ENCODE peak calls at places on chromosomes 7 and 10, in eight cellular contexts. One of them, this sample, is unnamed.

GRCh38 chr7:100219271-100219737 is 445 bp upstream of the PVRIG start:
- DNase-seq in stimulated activated CD4-positive, alpha-beta T cell treated with anti-CD3 and anti-CD28 coated beads, Interleukin-2, amount 100 ng/mL, for 24 hours: peak; percentile 47
- DNase-seq in substantia nigra: no peak
- DNase-seq in MM.1S: no peak
- DNase-seq in NT2/D1: no peak
- DNase-seq in Karpas-422: no peak
- DNase-seq in fibroblast of lung: no peak
- DNase-seq in HAP-1: no peak
- DNase-seq in this sample: no peak

GRCh38 chr7:29794959-29795629 is 11.2 kb upstream of the WIPF3 start:
- DNase-seq in stimulated activated CD4-positive, alpha-beta T cell treated with anti-CD3 and anti-CD28 coated beads, Interleukin-2, amount 100 ng/mL, for 24 hours: no peak
- DNase-seq in substantia nigra: no peak
- DNase-seq in MM.1S: no peak
- DNase-seq in NT2/D1: no peak
- DNase-seq in Karpas-422: no peak
- DNase-seq in fibroblast of lung: no peak
- DNase-seq in HAP-1: peak; percentile 72
- DNase-seq in this sample: no peak

GRCh38 chr7:106501605-106502580 is 159.1 kb downstream of the CCDC71L start:
- DNase-seq in stimulated activated CD4-positive, alpha-beta T cell treated with anti-CD3 and anti-CD28 coated beads, Interleukin-2, amount 100 ng/mL, for 24 hours: no peak
- DNase-seq in substantia nigra: no peak
- DNase-seq in MM.1S: no peak
- DNase-seq in NT2/D1: no peak
- DNase-seq in Karpas-422: no peak
- DNase-seq in fibroblast of lung: no peak
- DNase-seq in HAP-1: no peak
- DNase-seq in this sample: peak; percentile 36

GRCh38 chr7:128164061-128164954 is 76.8 kb upstream of the LEP start:
- DNase-seq in stimulated activated CD4-positive, alpha-beta T cell treated with anti-CD3 and anti-CD28 coated beads, Interleukin-2, amount 100 ng/mL, for 24 hours: peak; percentile 13
- DNase-seq in substantia nigra: no peak
- DNase-seq in MM.1S: no peak
- DNase-seq in NT2/D1: no peak
- DNase-seq in Karpas-422: no peak
- DNase-seq in fibroblast of lung: peak; percentile 24
- DNase-seq in HAP-1: no peak
- DNase-seq in this sample: no peak

GRCh38 chr10:65346466-65346865 is 1579.4 kb upstream of the LRRTM3 start:
- DNase-seq in stimulated activated CD4-positive, alpha-beta T cell treated with anti-CD3 and anti-CD28 coated beads, Interleukin-2, amount 100 ng/mL, for 24 hours: no peak
- DNase-seq in substantia nigra: no peak
- DNase-seq in MM.1S: no peak
- DNase-seq in NT2/D1: no peak
- DNase-seq in Karpas-422: peak; percentile 44
- DNase-seq in fibroblast of lung: no peak
- DNase-seq in HAP-1: no peak
- DNase-seq in this sample: no peak

GRCh38 chr7:128917061-128917460 is 6.6 kb upstream of the KCP start:
- DNase-seq in stimulated activated CD4-positive, alpha-beta T cell treated with anti-CD3 and anti-CD28 coated beads, Interleukin-2, amount 100 ng/mL, for 24 hours: no peak
- DNase-seq in substantia nigra: no peak
- DNase-seq in MM.1S: no peak
- DNase-seq in NT2/D1: no peak
- DNase-seq in Karpas-422: no peak
- DNase-seq in fibroblast of lung: no peak
- DNase-seq in HAP-1: no peak
- DNase-seq in this sample: no peak

GRCh38 chr10:93352638-93353383 is 129.3 kb downstream of the MYOF start:
- DNase-seq in stimulated activated CD4-positive, alpha-beta T cell treated with anti-CD3 and anti-CD28 coated beads, Interleukin-2, amount 100 ng/mL, for 24 hours: no peak
- DNase-seq in substantia nigra: no peak
- DNase-seq in MM.1S: peak; percentile 65
- DNase-seq in NT2/D1: no peak
- DNase-seq in Karpas-422: peak; percentile 69
- DNase-seq in fibroblast of lung: peak; percentile 60
- DNase-seq in HAP-1: no peak
- DNase-seq in this sample: peak; percentile 54

GRCh38 chr7:155188821-155189599 is 108.7 kb upstream of the INSIG1 start:
- DNase-seq in stimulated activated CD4-positive, alpha-beta T cell treated with anti-CD3 and anti-CD28 coated beads, Interleukin-2, amount 100 ng/mL, for 24 hours: no peak
- DNase-seq in substantia nigra: no peak
- DNase-seq in MM.1S: no peak
- DNase-seq in NT2/D1: no peak
- DNase-seq in Karpas-422: no peak
- DNase-seq in fibroblast of lung: peak; percentile 84
- DNase-seq in HAP-1: no peak
- DNase-seq in this sample: no peak

GRCh38 chr7:48084727-48085432 is 4.2 kb upstream of the UPP1 start:
- DNase-seq in stimulated activated CD4-positive, alpha-beta T cell treated with anti-CD3 and anti-CD28 coated beads, Interleukin-2, amount 100 ng/mL, for 24 hours: peak; percentile 67
- DNase-seq in substantia nigra: no peak
- DNase-seq in MM.1S: peak; percentile 40
- DNase-seq in NT2/D1: no peak
- DNase-seq in Karpas-422: peak; percentile 88
- DNase-seq in fibroblast of lung: peak; percentile 99
- DNase-seq in HAP-1: no peak
- DNase-seq in this sample: peak; percentile 88

GRCh38 chr7:51082096-51082840 is 234.3 kb downstream of the COBL start:
- DNase-seq in stimulated activated CD4-positive, alpha-beta T cell treated with anti-CD3 and anti-CD28 coated beads, Interleukin-2, amount 100 ng/mL, for 24 hours: no peak
- DNase-seq in substantia nigra: no peak
- DNase-seq in MM.1S: no peak
- DNase-seq in NT2/D1: no peak
- DNase-seq in Karpas-422: no peak
- DNase-seq in fibroblast of lung: no peak
- DNase-seq in HAP-1: no peak
- DNase-seq in this sample: no peak

GRCh38 chr10:77849039-77849664 is 77.4 kb downstream of the DLG5 start:
- DNase-seq in stimulated activated CD4-positive, alpha-beta T cell treated with anti-CD3 and anti-CD28 coated beads, Interleukin-2, amount 100 ng/mL, for 24 hours: no peak
- DNase-seq in substantia nigra: no peak
- DNase-seq in MM.1S: no peak
- DNase-seq in NT2/D1: no peak
- DNase-seq in Karpas-422: no peak
- DNase-seq in fibroblast of lung: no peak
- DNase-seq in HAP-1: peak; percentile 32
- DNase-seq in this sample: no peak

GRCh38 chr10:37535459-37536246 is 321.8 kb downstream of the ZNF248 start:
- DNase-seq in stimulated activated CD4-positive, alpha-beta T cell treated with anti-CD3 and anti-CD28 coated beads, Interleukin-2, amount 100 ng/mL, for 24 hours: no peak
- DNase-seq in substantia nigra: no peak
- DNase-seq in MM.1S: no peak
- DNase-seq in NT2/D1: peak; percentile 75
- DNase-seq in Karpas-422: no peak
- DNase-seq in fibroblast of lung: no peak
- DNase-seq in HAP-1: peak; percentile 18
- DNase-seq in this sample: no peak

GRCh38 chr10:60197206-60197605 is 192.5 kb downstream of the ANK3 start:
- DNase-seq in stimulated activated CD4-positive, alpha-beta T cell treated with anti-CD3 and anti-CD28 coated beads, Interleukin-2, amount 100 ng/mL, for 24 hours: no peak
- DNase-seq in substantia nigra: no peak
- DNase-seq in MM.1S: no peak
- DNase-seq in NT2/D1: no peak
- DNase-seq in Karpas-422: no peak
- DNase-seq in fibroblast of lung: no peak
- DNase-seq in HAP-1: no peak
- DNase-seq in this sample: no peak

GRCh38 chr7:45890902-45891461 is 2.7 kb downstream of the IGFBP1 start:
- DNase-seq in stimulated activated CD4-positive, alpha-beta T cell treated with anti-CD3 and anti-CD28 coated beads, Interleukin-2, amount 100 ng/mL, for 24 hours: no peak
- DNase-seq in substantia nigra: no peak
- DNase-seq in MM.1S: peak; percentile 54
- DNase-seq in NT2/D1: no peak
- DNase-seq in Karpas-422: peak; percentile 71
- DNase-seq in fibroblast of lung: peak; percentile 64
- DNase-seq in HAP-1: no peak
- DNase-seq in this sample: peak; percentile 9

GRCh38 chr10:103884681-103885139 is 29.3 kb upstream of the SH3PXD2A start:
- DNase-seq in stimulated activated CD4-positive, alpha-beta T cell treated with anti-CD3 and anti-CD28 coated beads, Interleukin-2, amount 100 ng/mL, for 24 hours: peak; percentile 9
- DNase-seq in substantia nigra: no peak
- DNase-seq in MM.1S: peak; percentile 27
- DNase-seq in NT2/D1: peak; percentile 38
- DNase-seq in Karpas-422: peak; percentile 74
- DNase-seq in fibroblast of lung: peak; percentile 76
- DNase-seq in HAP-1: peak; percentile 67
- DNase-seq in this sample: peak; percentile 59

GRCh38 chr7:32217841-32218467 is 147.7 kb upstream of the PDE1C start:
- DNase-seq in stimulated activated CD4-positive, alpha-beta T cell treated with anti-CD3 and anti-CD28 coated beads, Interleukin-2, amount 100 ng/mL, for 24 hours: no peak
- DNase-seq in substantia nigra: no peak
- DNase-seq in MM.1S: no peak
- DNase-seq in NT2/D1: no peak
- DNase-seq in Karpas-422: no peak
- DNase-seq in fibroblast of lung: no peak
- DNase-seq in HAP-1: no peak
- DNase-seq in this sample: no peak

GRCh38 chr7:149220534-149220933 is 18.9 kb upstream of the ZNF212 start:
- DNase-seq in stimulated activated CD4-positive, alpha-beta T cell treated with anti-CD3 and anti-CD28 coated beads, Interleukin-2, amount 100 ng/mL, for 24 hours: no peak
- DNase-seq in substantia nigra: no peak
- DNase-seq in MM.1S: no peak
- DNase-seq in NT2/D1: no peak
- DNase-seq in Karpas-422: no peak
- DNase-seq in fibroblast of lung: no peak
- DNase-seq in HAP-1: no peak
- DNase-seq in this sample: no peak

GRCh38 chr7:28207486-28208158 is 27.0 kb upstream of the JAZF1 start:
- DNase-seq in stimulated activated CD4-positive, alpha-beta T cell treated with anti-CD3 and anti-CD28 coated beads, Interleukin-2, amount 100 ng/mL, for 24 hours: no peak
- DNase-seq in substantia nigra: no peak
- DNase-seq in MM.1S: peak; percentile 68
- DNase-seq in NT2/D1: no peak
- DNase-seq in Karpas-422: no peak
- DNase-seq in fibroblast of lung: no peak
- DNase-seq in HAP-1: no peak
- DNase-seq in this sample: no peak

GRCh38 chr10:102729090-102730026 is 14.4 kb upstream of the WBP1L start:
- DNase-seq in stimulated activated CD4-positive, alpha-beta T cell treated with anti-CD3 and anti-CD28 coated beads, Interleukin-2, amount 100 ng/mL, for 24 hours: peak; percentile 64
- DNase-seq in substantia nigra: peak; percentile 60
- DNase-seq in MM.1S: peak; percentile 59
- DNase-seq in NT2/D1: no peak
- DNase-seq in Karpas-422: peak; percentile 54
- DNase-seq in fibroblast of lung: peak; percentile 73
- DNase-seq in HAP-1: peak; percentile 91
- DNase-seq in this sample: peak; percentile 38

GRCh38 chr7:6579446-6579845 is 2.2 kb downstream of the ZDHHC4 start:
- DNase-seq in stimulated activated CD4-positive, alpha-beta T cell treated with anti-CD3 and anti-CD28 coated beads, Interleukin-2, amount 100 ng/mL, for 24 hours: no peak
- DNase-seq in substantia nigra: no peak
- DNase-seq in MM.1S: no peak
- DNase-seq in NT2/D1: no peak
- DNase-seq in Karpas-422: peak; percentile 44
- DNase-seq in fibroblast of lung: no peak
- DNase-seq in HAP-1: peak; percentile 18
- DNase-seq in this sample: peak; percentile 73

GRCh38 chr7:1055084-1055450 is 10.7 kb downstream of the GPR146 start:
- DNase-seq in stimulated activated CD4-positive, alpha-beta T cell treated with anti-CD3 and anti-CD28 coated beads, Interleukin-2, amount 100 ng/mL, for 24 hours: peak; percentile 60
- DNase-seq in substantia nigra: peak; percentile 26
- DNase-seq in MM.1S: no peak
- DNase-seq in NT2/D1: no peak
- DNase-seq in Karpas-422: no peak
- DNase-seq in fibroblast of lung: peak; percentile 73
- DNase-seq in HAP-1: no peak
- DNase-seq in this sample: no peak

GRCh38 chr7:16301251-16301650 is 120.1 kb downstream of the CRPPA start:
- DNase-seq in stimulated activated CD4-positive, alpha-beta T cell treated with anti-CD3 and anti-CD28 coated beads, Interleukin-2, amount 100 ng/mL, for 24 hours: no peak
- DNase-seq in substantia nigra: no peak
- DNase-seq in MM.1S: no peak
- DNase-seq in NT2/D1: no peak
- DNase-seq in Karpas-422: no peak
- DNase-seq in fibroblast of lung: no peak
- DNase-seq in HAP-1: no peak
- DNase-seq in this sample: no peak

This sample was measured in AML-193.